ENCODE peak calls at places on chromosomes 1 and 21, in four cellular contexts. One of them, this sample, is unnamed.

GRCh38 chr1:242057745-242058115 is 58.8 kb upstream of the MAP1LC3C start:
- DNase-seq in PC-3: no peak
- DNase-seq in GM23248: no peak
- DNase-seq in H1: no peak
- DNase-seq in this sample: no peak

GRCh38 chr21:14479387-14479786 is 66.7 kb downstream of the SAMSN1 start:
- DNase-seq in PC-3: no peak
- DNase-seq in GM23248: no peak
- DNase-seq in H1: no peak
- DNase-seq in this sample: no peak

GRCh38 chr21:44927587-44928461 is 7.1 kb upstream of the ITGB2 start:
- DNase-seq in GM23248: peak
- DNase-seq in H1: no peak
- DNase-seq in PC-3: peak
- DNase-seq in this sample: no peak

GRCh38 chr1:11314959-11315358 is 42.0 kb downstream of the UBIAD1 start:
- DNase-seq in GM23248: peak
- DNase-seq in H1: no peak
- DNase-seq in PC-3: no peak
- DNase-seq in this sample: no peak

GRCh38 chr1:36446261-36446660 is 4.0 kb downstream of the OSCP1 start:
- DNase-seq in PC-3: no peak
- DNase-seq in H1: peak
- DNase-seq in GM23248: no peak
- DNase-seq in this sample: no peak

GRCh38 chr1:6386371-6386949 is 7.1 kb downstream of the ACOT7 start:
- DNase-seq in GM23248: no peak
- DNase-seq in PC-3: peak
- DNase-seq in H1: no peak
- DNase-seq in this sample: peak

GRCh38 chr1:118101445-118101844 is 83.6 kb downstream of the SPAG17 start:
- DNase-seq in PC-3: peak
- DNase-seq in GM23248: peak
- DNase-seq in H1: no peak
- DNase-seq in this sample: no peak

GRCh38 chr1:8205771-8206170 is 112.1 kb upstream of the SLC45A1 start:
- DNase-seq in GM23248: no peak
- DNase-seq in PC-3: no peak
- DNase-seq in H1: no peak
- DNase-seq in this sample: peak

GRCh38 chr1:87436534-87436933 is 107.9 kb downstream of the LMO4 start:
- DNase-seq in PC-3: no peak
- DNase-seq in GM23248: no peak
- DNase-seq in H1: no peak
- DNase-seq in this sample: no peak

GRCh38 chr1:172993640-172994039 is 57.1 kb downstream of the TNFSF18 start:
- DNase-seq in PC-3: no peak
- DNase-seq in H1: no peak
- DNase-seq in GM23248: peak
- DNase-seq in this sample: no peak

GRCh38 chr1:150686275-150686674 is 10.7 kb downstream of the GOLPH3L start:
- DNase-seq in H1: no peak
- DNase-seq in PC-3: no peak
- DNase-seq in GM23248: no peak
- DNase-seq in this sample: no peak

GRCh38 chr1:20110679-20111078 is 8.7 kb downstream of the PLA2G2D start:
- DNase-seq in H1: no peak
- DNase-seq in GM23248: peak
- DNase-seq in PC-3: peak
- DNase-seq in this sample: peak

GRCh38 chr1:247487057-247487456 is 29.2 kb upstream of the OR2B11 start:
- DNase-seq in H1: peak
- DNase-seq in PC-3: peak
- DNase-seq in GM23248: peak
- DNase-seq in this sample: no peak

GRCh38 chr21:35945089-35945671 is 115.1 kb downstream of the SETD4 start:
- DNase-seq in PC-3: no peak
- DNase-seq in H1: no peak
- DNase-seq in GM23248: no peak
- DNase-seq in this sample: no peak

GRCh38 chr1:89928506-89928905 is 66.4 kb upstream of the ZNF326 start:
- DNase-seq in GM23248: no peak
- DNase-seq in PC-3: no peak
- DNase-seq in H1: no peak
- DNase-seq in this sample: no peak

GRCh38 chr1:19563336-19564097 is 78.2 kb upstream of the CAPZB start:
- DNase-seq in H1: no peak
- DNase-seq in PC-3: no peak
- DNase-seq in GM23248: peak
- DNase-seq in this sample: peak

GRCh38 chr1:184614667-184615066 is 140.0 kb downstream of the EDEM3 start:
- DNase-seq in GM23248: no peak
- DNase-seq in PC-3: no peak
- DNase-seq in H1: no peak
- DNase-seq in this sample: no peak

GRCh38 chr1:2589331-2590232 is 3.0 kb downstream of the PRXL2B start:
- DNase-seq in H1: no peak
- DNase-seq in GM23248: no peak
- DNase-seq in PC-3: no peak
- DNase-seq in this sample: no peak

GRCh38 chr1:57712846-57713245 is 289.0 kb upstream of the DAB1 start:
- DNase-seq in H1: no peak
- DNase-seq in PC-3: no peak
- DNase-seq in GM23248: no peak
- DNase-seq in this sample: no peak

GRCh38 chr1:1157914-1158710 is 15.6 kb upstream of the TTLL10 start:
- DNase-seq in PC-3: peak
- DNase-seq in GM23248: peak
- DNase-seq in H1: no peak
- DNase-seq in this sample: peak

GRCh38 chr1:64062941-64063581 is 140.4 kb upstream of the UBE2U start:
- DNase-seq in PC-3: peak
- DNase-seq in H1: no peak
- DNase-seq in GM23248: peak
- DNase-seq in this sample: peak

GRCh38 chr1:93988634-93989350 is 79.6 kb upstream of the GCLM start:
- DNase-seq in GM23248: peak
- DNase-seq in PC-3: peak
- DNase-seq in H1: no peak
- DNase-seq in this sample: peak

GRCh38 chr1:241627453-241628329 is 12.5 kb downstream of the CHML start:
- DNase-seq in H1: no peak
- DNase-seq in PC-3: peak
- DNase-seq in GM23248: peak
- DNase-seq in this sample: peak

GRCh38 chr1:14320518-14320917 is 278.0 kb upstream of the KAZN start:
- DNase-seq in GM23248: peak
- DNase-seq in PC-3: peak
- DNase-seq in H1: no peak
- DNase-seq in this sample: peak

GRCh38 chr1:89622895-89623294 is 10.0 kb upstream of the LRRC8C start:
- DNase-seq in PC-3: no peak
- DNase-seq in H1: no peak
- DNase-seq in GM23248: no peak
- DNase-seq in this sample: peak

DNA sequence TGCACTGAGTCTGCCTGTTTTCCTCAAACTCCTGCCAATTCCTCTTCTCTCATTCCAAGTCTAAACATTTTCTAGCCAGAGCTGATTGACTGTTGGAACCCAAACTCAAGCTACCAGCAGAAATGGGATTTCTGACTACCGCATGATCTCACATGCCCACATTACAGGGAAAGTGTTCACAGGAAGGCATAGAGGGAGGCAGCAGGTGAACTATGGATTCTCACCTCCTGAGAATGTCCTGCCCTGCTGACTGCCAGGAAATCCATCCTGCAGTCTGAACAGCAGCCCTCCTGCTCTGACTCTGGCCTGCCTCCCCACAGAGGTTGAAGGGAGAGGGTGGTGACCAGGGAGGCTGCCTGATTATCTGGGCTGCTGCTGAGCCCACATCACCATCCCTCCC is 22.5 kb downstream of the IQGAP3 start:
- DNase-seq in H1: no peak
- DNase-seq in GM23248: no peak
- DNase-seq in PC-3: no peak
- DNase-seq in this sample: no peak
- H3K9ac ChIP-seq in H1: no peak
- H3K9ac ChIP-seq in GM23248: no peak
- H3K9ac ChIP-seq in PC-3: no peak
- H3K9ac ChIP-seq in this sample: no peak

GRCh38 chr1:151762941-151763921 is at the start of gene MRPL9:
- DNase-seq in GM23248: peak
- DNase-seq in PC-3: peak
- DNase-seq in H1: peak
- DNase-seq in this sample: peak
- TF ChIP-seq EZH2 in GM23248: no peak
- TF ChIP-seq EZH2 in PC-3: no peak
- TF ChIP-seq EZH2 in H1: no peak
- TF ChIP-seq EZH2 in this sample: no peak

DNA sequence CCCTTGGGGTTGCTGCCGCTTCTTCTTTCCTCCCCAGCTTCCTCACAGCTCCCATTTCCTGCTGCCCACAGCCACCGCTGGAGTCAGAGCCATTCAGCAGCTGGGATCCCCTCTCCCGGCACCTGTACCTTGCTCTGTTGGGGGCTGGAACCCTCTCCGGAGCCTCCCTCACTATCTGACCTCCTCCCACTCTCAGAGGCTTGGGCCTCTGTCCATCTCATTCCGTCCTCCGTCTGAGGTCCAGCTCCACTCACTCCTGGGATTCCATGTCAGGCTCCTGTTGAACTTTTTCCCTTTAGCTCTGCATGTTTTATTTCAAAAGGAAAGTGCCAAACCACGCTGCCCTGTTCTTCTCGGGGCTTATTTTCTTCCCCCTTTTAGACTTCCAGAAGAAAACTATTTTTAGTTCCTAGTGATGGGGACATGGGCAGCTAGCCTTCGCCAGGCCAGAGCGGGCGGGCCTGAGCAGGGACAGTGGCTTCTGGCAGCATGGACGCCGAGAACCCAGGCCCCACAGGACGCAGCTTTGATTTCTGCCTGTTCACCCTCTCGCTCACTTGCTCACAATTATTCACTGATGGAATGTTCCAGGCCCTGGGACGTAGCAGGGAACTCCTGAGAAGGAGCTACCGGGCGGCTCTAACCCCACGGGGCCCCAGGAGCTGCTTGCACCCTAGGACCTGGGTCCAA is 79.2 kb downstream of the ARHGEF10L start:
- DNase-seq in H1: no peak
- DNase-seq in PC-3: no peak
- DNase-seq in GM23248: no peak
- DNase-seq in this sample: no peak
- H3K9ac ChIP-seq in H1: no peak
- H3K9ac ChIP-seq in PC-3: no peak
- H3K9ac ChIP-seq in GM23248: peak
- H3K9ac ChIP-seq in this sample: peak

DNA sequence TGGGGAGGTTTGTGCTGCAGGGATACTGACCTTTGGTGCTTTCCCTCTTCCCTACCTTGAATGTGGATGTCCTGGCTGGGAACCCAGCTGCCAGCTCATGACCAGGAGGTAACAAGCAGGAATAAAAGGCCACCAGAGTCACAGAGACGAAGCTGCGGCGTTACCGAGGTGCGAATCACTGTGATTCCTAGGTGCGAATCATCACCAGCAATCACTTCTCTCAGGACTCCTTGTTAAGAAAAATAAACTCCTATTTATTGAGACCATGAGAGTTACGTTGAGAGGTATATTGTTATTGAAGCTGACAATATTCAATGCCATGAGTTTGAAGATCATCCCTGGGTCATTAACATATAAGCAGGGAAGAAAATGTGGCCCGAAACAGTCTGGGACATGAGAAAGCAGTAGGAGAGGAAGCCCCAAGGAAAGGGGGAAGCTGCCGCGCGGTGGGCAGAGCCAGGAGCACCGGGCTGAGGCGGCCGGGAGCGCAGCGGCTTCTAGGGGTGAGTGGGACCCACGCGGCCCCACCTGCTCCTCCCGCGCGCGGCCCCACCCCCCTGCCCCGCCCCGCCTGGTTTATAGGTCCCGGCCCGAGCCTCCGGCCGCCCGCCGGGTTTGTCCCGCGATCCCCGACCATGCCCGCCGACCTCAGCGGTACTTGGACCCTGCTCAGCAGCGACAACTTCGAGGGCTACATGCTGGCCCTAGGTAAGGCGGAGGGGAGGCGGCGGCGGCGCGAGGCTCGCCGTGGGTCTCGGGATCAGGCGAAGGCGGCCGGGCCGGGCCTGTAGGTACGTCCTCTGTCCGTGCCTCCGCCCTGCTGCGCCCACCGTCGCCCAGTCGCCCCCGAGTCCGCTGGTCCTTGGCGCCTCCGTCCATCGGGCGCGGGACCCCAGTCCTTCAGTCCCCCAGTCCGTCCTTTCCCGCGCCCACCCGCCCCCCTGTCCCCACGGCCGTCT is at the start of gene RBP7:
- DNase-seq in GM23248: peak
- DNase-seq in PC-3: peak
- DNase-seq in H1: peak
- DNase-seq in this sample: no peak
- TF ChIP-seq EZH2 in GM23248: peak
- TF ChIP-seq EZH2 in PC-3: no peak
- TF ChIP-seq EZH2 in H1: peak
- TF ChIP-seq EZH2 in this sample: peak